ENCODE peak calls at places on chromosomes 2 and 18, in nine cellular contexts. J is neural progenitor cell, I is transverse colon, W is HFFc6, K is NCI-H2081, H is coronary artery, Q is WTC11, L is NCI-H1417, S is RWPE1. T is an unnamed sample.

GRCh38 chr18:37306420-37306819 is 259.2 kb downstream of the CELF4 start:
- DNase-seq in H (no peak), W (no peak), I (no peak), Q (no peak), L (no peak), J (no peak), S (no peak), K (no peak), T (no peak)

GRCh38 chr2:224033601-224034000 is 5.5 kb downstream of the SERPINE2 start:
- DNase-seq in H (no peak), S (no peak), K (no peak), W (no peak), I (no peak), J (no peak), Q (no peak), L (no peak), T (no peak)

GRCh38 chr2:98793275-98793674 is 62.3 kb upstream of the MGAT4A start:
- DNase-seq in I (no peak), Q (no peak), K (no peak), S (peak), L (no peak), W (no peak), H (no peak), J (no peak), T (no peak)

GRCh38 chr2:239114616-239115265 is 266.9 kb downstream of the TWIST2 start:
- DNase-seq in H (no peak), I (no peak), L (no peak), Q (no peak), J (no peak), K (no peak), W (no peak), S (no peak), T (no peak)

GRCh38 chr2:64819774-64820688 is 166.3 kb upstream of the SERTAD2 start:
- DNase-seq in Q (no peak), L (no peak), I (peak), K (no peak), S (no peak), H (no peak), W (peak), J (no peak), T (no peak)

GRCh38 chr2:224836263-224836662 is 120.1 kb upstream of the CCDC195 start:
- DNase-seq in L (no peak), W (peak), H (no peak), S (no peak), J (no peak), I (no peak), K (no peak), Q (no peak), T (no peak)

GRCh38 chr18:47418746-47419145 is 167.3 kb upstream of the SKOR2 start:
- DNase-seq in K (no peak), L (no peak), J (no peak), W (peak), H (no peak), Q (no peak), I (no peak), S (no peak), T (no peak)

GRCh38 chr2:229688141-229688540 is 26.2 kb downstream of the DNER start:
- DNase-seq in J (no peak), Q (no peak), S (no peak), H (no peak), L (no peak), W (no peak), I (no peak), K (no peak), T (no peak)

GRCh38 chr2:106537047-106537446 is 49.9 kb downstream of the CD8B2 start:
- DNase-seq in I (no peak), K (no peak), J (no peak), W (no peak), H (no peak), Q (no peak), L (no peak), S (no peak), T (no peak)

GRCh38 chr2:88188741-88189140 is 18.6 kb downstream of the THNSL2 start:
- DNase-seq in I (no peak), J (no peak), W (no peak), S (no peak), Q (no peak), H (no peak), L (no peak), K (no peak), T (no peak)

GRCh38 chr2:27638023-27638637 is 9.3 kb downstream of the GPN1 start:
- DNase-seq in I (no peak), J (no peak), H (no peak), Q (no peak), L (no peak), S (peak), K (no peak), W (peak), T (no peak)

GRCh38 chr2:175175896-175176295 is 5.6 kb downstream of the ATP5MC3 start:
- DNase-seq in J (no peak), Q (no peak), K (no peak), L (no peak), H (no peak), W (peak), S (no peak), I (no peak), T (no peak)

GRCh38 chr2:106575955-106576354 is 88.8 kb downstream of the CD8B2 start:
- DNase-seq in J (peak), K (no peak), S (peak), I (no peak), W (peak), L (no peak), Q (peak), H (no peak), T (peak)

GRCh38 chr2:189327879-189328351 is 113.4 kb upstream of the WDR75 start:
- DNase-seq in I (no peak), S (no peak), K (no peak), Q (no peak), W (no peak), L (no peak), J (no peak), H (no peak), T (no peak)

GRCh38 chr2:100877555-100877954 is 57.6 kb downstream of the NPAS2 start:
- DNase-seq in Q (no peak), H (no peak), W (peak), S (peak), J (no peak), L (no peak), K (no peak), I (no peak), T (no peak)

GRCh38 chr2:237581751-237582746 is 8.5 kb downstream of the RAB17 start:
- DNase-seq in K (peak), H (peak), S (no peak), W (peak), Q (no peak), L (peak), I (peak), J (peak), T (peak)

GRCh38 chr2:217714268-217714643 is 288.5 kb downstream of the TNS1 start:
- DNase-seq in L (no peak), Q (no peak), W (no peak), H (peak), I (peak), J (peak), K (no peak), S (peak), T (no peak)

GRCh38 chr2:22450831-22451230 is 934.1 kb upstream of the KLHL29 start:
- DNase-seq in S (no peak), Q (no peak), J (no peak), H (no peak), W (no peak), K (peak), I (no peak), L (no peak), T (no peak)

GRCh38 chr18:29712785-29713184 is 1329.8 kb downstream of the DSC3 start:
- DNase-seq in I (no peak), L (no peak), W (no peak), K (no peak), S (no peak), H (no peak), Q (no peak), J (no peak), T (no peak)

GRCh38 chr18:62781262-62781661 is 65.9 kb downstream of the PHLPP1 start:
- DNase-seq in I (no peak), Q (no peak), W (no peak), J (no peak), S (no peak), L (no peak), H (no peak), K (no peak), T (no peak)

GRCh38 chr18:27860011-27860410 is 316.9 kb downstream of the CDH2 start:
- DNase-seq in Q (no peak), H (no peak), J (no peak), S (peak), I (no peak), K (no peak), L (no peak), W (no peak), T (peak)

GRCh38 chr2:128196026-128196822 is 105.2 kb downstream of the UGGT1 start:
- DNase-seq in I (peak), Q (no peak), H (no peak), W (no peak), J (no peak), K (peak), L (no peak), S (no peak), T (peak)

GRCh38 chr2:4140284-4140962 is 437.0 kb downstream of the DCDC2C start:
- DNase-seq in J (no peak), S (no peak), H (no peak), W (no peak), L (peak), I (no peak), K (peak), Q (no peak), T (peak)

GRCh38 chr2:36528274-36528673 is 69.7 kb downstream of the FEZ2 start:
- DNase-seq in I (no peak), J (no peak), L (no peak), Q (no peak), W (no peak), S (no peak), H (no peak), K (no peak), T (no peak)

GRCh38 chr2:10019174-10019971 is 24.0 kb upstream of the KLF11 start:
- DNase-seq in J (no peak), W (no peak), Q (no peak), K (no peak), L (no peak), I (no peak), H (no peak), S (peak), T (no peak)

GRCh38 chr2:108403494-108403893 is 25.7 kb downstream of the SULT1C4 start:
- DNase-seq in J (peak), W (peak), S (no peak), L (no peak), H (no peak), Q (peak), I (peak), K (no peak), T (no peak)

GRCh38 chr2:16251511-16252205 is 311.3 kb downstream of the MYCN start:
- DNase-seq in L (no peak), Q (no peak), K (no peak), J (no peak), I (no peak), W (no peak), H (no peak), S (no peak), T (no peak)

GRCh38 chr2:130846686-130847375 is 10.1 kb downstream of the ARHGEF4 start:
- DNase-seq in K (no peak), Q (no peak), I (no peak), J (no peak), H (no peak), S (no peak), L (no peak), W (peak), T (no peak)

GRCh38 chr18:22221350-22221749 is 52.0 kb downstream of the GATA6 start:
- DNase-seq in Q (no peak), K (no peak), S (no peak), H (no peak), I (no peak), W (no peak), J (no peak), L (no peak), T (no peak)

GRCh38 chr2:210626849-210627248 is 70.5 kb downstream of the CPS1 start:
- DNase-seq in I (no peak), H (no peak), L (no peak), J (no peak), K (no peak), W (no peak), S (no peak), Q (no peak), T (no peak)

GRCh38 chr18:61579581-61579980 is 246.4 kb downstream of the CDH20 start:
- DNase-seq in W (no peak), L (no peak), J (no peak), K (no peak), H (no peak), S (no peak), I (no peak), Q (no peak), T (no peak)

GRCh38 chr2:102001767-102002142 is 10.0 kb downstream of the IL1R2 start:
- DNase-seq in Q (no peak), I (no peak), H (no peak), K (no peak), J (no peak), L (no peak), W (no peak), S (peak), T (no peak)

GRCh38 chr2:241560883-241561474 is 2.4 kb downstream of the BOK start:
- DNase-seq in S (no peak), J (no peak), H (no peak), Q (no peak), L (no peak), K (no peak), I (no peak), W (no peak), T (no peak)

GRCh38 chr2:641501-642430 is 35.4 kb downstream of the TMEM18 start:
- DNase-seq in J (no peak), W (no peak), Q (no peak), K (no peak), I (no peak), L (peak), S (peak), H (peak), T (no peak)

GRCh38 chr2:45973426-45973825 is 322.0 kb downstream of the PRKCE start:
- DNase-seq in K (peak), Q (no peak), J (no peak), H (peak), W (no peak), I (no peak), S (no peak), L (peak), T (no peak)

GRCh38 chr2:67919490-67919889 is 143.3 kb downstream of the C1D start:
- DNase-seq in I (no peak), Q (no peak), H (no peak), J (no peak), L (no peak), S (no peak), W (no peak), K (no peak), T (no peak)

GRCh38 chr2:223762853-223763252 is 74.5 kb downstream of the AP1S3 start:
- DNase-seq in W (peak), Q (no peak), S (no peak), L (no peak), I (no peak), J (no peak), H (no peak), K (no peak), T (no peak)

GRCh38 chr2:199818001-199818400 is 33.0 kb downstream of the FTCDNL1 start:
- DNase-seq in I (no peak), J (no peak), K (peak), W (no peak), Q (no peak), S (no peak), L (peak), H (no peak), T (no peak)

GRCh38 chr2:71254078-71254477 is 27.2 kb upstream of the PAIP2B start:
- DNase-seq in Q (no peak), J (no peak), L (no peak), S (no peak), K (no peak), W (no peak), I (no peak), H (no peak), T (no peak)